ENCODE peak calls at places on chromosomes 5 and 9, in six cellular contexts. I, M, Y, G, V and W are unnamed samples.

GRCh38 chr5:175681045-175681974 is 23.4 kb downstream of the HRH2 start:
- DNase-seq in Y (no peak), M (no peak), I (no peak), V (no peak), G (no peak), W (no peak)

GRCh38 chr5:14476791-14477435 is 104.7 kb upstream of the OTULINL start:
- DNase-seq in G (no peak), Y (no peak), V (no peak), I (peak; percentile 35), M (no peak), W (peak; percentile 86)

GRCh38 chr9:129484325-129485000 is 136.4 kb downstream of the C9orf50 start:
- DNase-seq in I (no peak), M (no peak), Y (no peak), V (no peak), G (no peak), W (no peak)

GRCh38 chr5:102858808-102859207 is 103.7 kb downstream of the PAM start:
- DNase-seq in M (peak; percentile 70), Y (no peak), I (peak; percentile 40), G (no peak), V (no peak), W (peak; percentile 30)

GRCh38 chr5:35742006-35742405 is 114.7 kb upstream of the IL7R start:
- DNase-seq in Y (no peak), V (no peak), I (no peak), M (no peak), G (no peak), W (no peak)

GRCh38 chr9:97376902-97377301 is 35.0 kb upstream of the TDRD7 start:
- DNase-seq in G (no peak), I (no peak), Y (no peak), V (no peak), M (no peak), W (no peak)

GRCh38 chr9:107751522-107752235 is 262.1 kb upstream of the KLF4 start:
- DNase-seq in I (peak; percentile 78), G (peak; percentile 4), Y (no peak), M (no peak), V (peak; percentile 66), W (peak; percentile 85)

GRCh38 chr5:133527311-133527710 is 85.0 kb downstream of the FSTL4 start:
- DNase-seq in Y (no peak), G (no peak), I (no peak), M (no peak), V (no peak), W (no peak)

GRCh38 chr9:116857321-116857720 is 170.2 kb downstream of the TRIM32 start:
- DNase-seq in M (no peak), I (no peak), Y (no peak), V (no peak), G (no peak), W (no peak)

GRCh38 chr5:157744055-157745011 is 821 bp downstream of the LSM11 start:
- DNase-seq in I (peak; percentile 6), G (peak; percentile 42), M (no peak), V (no peak), Y (peak; percentile 13), W (no peak)

GRCh38 chr5:74116266-74116665 is 490.3 kb downstream of the ARHGEF28 start:
- DNase-seq in Y (no peak), V (no peak), G (no peak), M (no peak), I (no peak), W (no peak)

GRCh38 chr5:154262376-154262775 is 71.8 kb downstream of the GALNT10 start:
- DNase-seq in I (no peak), Y (no peak), M (no peak), V (no peak), G (no peak), W (no peak)

GRCh38 chr9:97579914-97580313 is 53.3 kb downstream of the TSTD2 start:
- DNase-seq in V (no peak), I (no peak), G (no peak), M (no peak), Y (no peak), W (no peak)

GRCh38 chr5:149268928-149269557 is 2.6 kb upstream of the AFAP1L1 start:
- DNase-seq in G (peak; percentile 82), I (peak; percentile 35), Y (no peak), V (peak; percentile 55), M (peak; percentile 51), W (peak; percentile 79)

GRCh38 chr5:123636006-123636405 is 124.0 kb downstream of the CSNK1G3 start:
- DNase-seq in V (no peak), I (no peak), G (no peak), Y (no peak), M (no peak), W (no peak)

GRCh38 chr5:116576043-116576713 is 1.6 kb upstream of the SEMA6A start:
- DNase-seq in G (peak; percentile 93), V (peak; percentile 72), I (peak; percentile 67), Y (peak; percentile 48), M (peak; percentile 4), W (peak; percentile 76)

GRCh38 chr5:115389799-115390382 is 93.4 kb upstream of the CCDC112 start:
- DNase-seq in V (no peak), Y (no peak), I (no peak), M (no peak), G (peak; percentile 78), W (no peak)

GRCh38 chr5:31237159-31237558 is 43.7 kb downstream of the CDH6 start:
- DNase-seq in V (no peak), M (no peak), Y (no peak), I (no peak), G (peak; percentile 46), W (peak; percentile 26)

GRCh38 chr5:141634720-141635119 is 1.9 kb downstream of the HDAC3 start:
- DNase-seq in V (no peak), I (no peak), M (no peak), Y (no peak), G (no peak), W (no peak)
- H3K4me3 ChIP-seq in V (no peak overlapping the region), I (no peak overlapping the region), M (no peak overlapping the region), Y (no peak overlapping the region), G (peak overlapping the region; percentile 99), W (no peak overlapping the region)

GRCh38 chr5:1132570-1132969 is 20.7 kb upstream of the SLC12A7 start:
- DNase-seq in Y (no peak), M (no peak), G (no peak), I (no peak), V (no peak), W (no peak)

GRCh38 chr5:1130218-1130946 is 18.5 kb upstream of the SLC12A7 start:
- DNase-seq in Y (no peak), V (no peak), G (no peak), M (no peak), I (no peak), W (no peak)

GRCh38 chr5:1133108-1133507 is 21.2 kb upstream of the SLC12A7 start:
- DNase-seq in G (no peak), M (no peak), Y (no peak), V (no peak), I (no peak), W (no peak)

GRCh38 chr5:1131191-1131621 is 19.3 kb upstream of the SLC12A7 start:
- DNase-seq in G (no peak), I (no peak), Y (no peak), V (no peak), M (no peak), W (no peak)

GRCh38 chr5:1131726-1132125 is 19.9 kb upstream of the SLC12A7 start:
- DNase-seq in M (no peak), I (no peak), V (no peak), G (no peak), Y (no peak), W (no peak)
- TF ChIP-seq CTCF in M (no peak), I (no peak), V (no peak), G (no peak), Y (no peak), W (no peak)

DNA sequence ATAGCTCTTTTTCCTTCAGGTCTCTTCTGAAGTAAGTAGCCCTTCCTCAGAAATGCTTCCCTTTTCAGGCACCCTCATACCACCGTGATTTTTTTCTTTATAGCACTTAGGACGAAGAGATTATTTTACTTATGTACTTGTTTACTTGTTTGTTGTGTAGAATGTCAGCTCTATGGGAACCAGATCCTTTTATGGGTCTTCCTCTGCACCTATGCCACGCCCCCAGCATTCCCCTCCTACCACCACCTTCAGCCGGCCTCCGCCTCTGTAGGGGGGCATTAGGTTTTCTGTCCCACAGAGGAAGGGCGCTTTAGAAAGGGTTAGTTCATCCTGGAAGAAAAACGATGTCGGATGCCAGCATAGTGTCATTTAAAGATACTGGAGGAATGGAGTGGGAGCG is 1.8 kb downstream of the CDKN2B-AS1 start:
- DNase-seq in I (no peak), M (no peak), G (peak; percentile 83), Y (no peak), V (no peak), W (no peak)
- H3K4me3 ChIP-seq in I (peak overlapping the region; percentile 81), M (peak overlapping the region; percentile 93), G (peak overlapping the region; percentile 77), Y (no peak overlapping the region), V (peak overlapping the region; percentile 81), W (no peak overlapping the region)

DNA sequence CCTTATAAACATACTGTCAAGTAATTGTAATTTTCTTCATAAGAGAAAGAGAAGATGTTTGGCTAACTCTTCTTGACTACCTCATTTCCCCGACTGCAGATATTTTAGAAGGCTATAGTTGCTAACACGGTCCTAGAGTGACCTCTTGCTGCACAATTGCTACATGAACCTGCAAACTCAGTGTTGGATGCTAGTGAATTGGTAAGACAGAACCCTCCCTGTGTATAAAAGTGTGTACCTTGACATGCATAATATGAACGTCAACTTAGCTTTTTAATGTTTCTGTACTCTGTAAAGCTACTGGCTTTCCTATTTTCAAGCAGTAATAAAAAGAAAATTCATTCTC is 46.7 kb upstream of the CER1 start:
- DNase-seq in V (peak; percentile 10), G (peak; percentile 72), Y (no peak), M (no peak), I (peak; percentile 37), W (peak; percentile 58)
- TF ChIP-seq CTCF in V (peak; percentile 21), G (peak; percentile 60), Y (peak; percentile 19), M (peak; percentile 25), I (peak; percentile 49), W (peak; percentile 43)

DNA sequence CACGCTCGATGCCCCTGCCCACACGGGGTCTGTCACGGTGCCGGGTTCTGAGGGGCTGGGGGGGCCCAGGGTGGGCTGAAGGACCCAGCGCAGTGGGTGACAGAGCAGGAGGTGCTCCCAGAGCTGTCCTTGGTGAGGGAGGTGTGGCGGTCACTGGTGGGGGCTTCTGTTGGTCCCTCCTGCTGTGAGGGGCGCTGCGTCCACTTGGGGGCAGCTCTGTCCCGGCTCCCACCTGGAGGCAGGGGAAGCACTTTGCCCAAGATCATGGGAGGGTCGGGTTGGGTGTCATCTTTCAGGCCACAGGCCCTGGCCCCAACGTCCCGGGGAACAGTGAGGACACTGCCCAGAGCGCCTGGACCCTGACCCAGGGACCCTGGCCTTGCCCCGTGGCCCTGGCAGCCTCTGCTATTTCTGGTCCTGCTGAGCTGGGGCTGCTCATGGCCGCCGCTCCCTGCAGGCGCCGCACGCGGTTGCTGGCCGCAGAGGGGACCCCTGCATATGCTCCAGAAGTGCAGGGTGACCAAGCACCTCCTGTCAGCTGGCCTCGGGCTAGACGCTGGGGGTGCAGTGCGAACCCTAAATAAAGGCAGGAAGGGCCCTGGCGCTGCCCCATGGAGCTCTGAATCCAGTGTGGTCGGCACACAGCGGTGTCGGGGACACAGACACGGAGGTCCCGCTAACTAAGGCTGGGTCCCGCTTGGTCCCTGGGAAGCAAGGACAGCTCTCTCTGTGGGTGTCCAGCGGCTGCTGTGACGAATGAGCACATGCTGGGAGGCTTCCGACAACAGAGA is 11.6 kb upstream of the RNU6ATAC start:
- DNase-seq in G (no peak), I (no peak), Y (no peak), V (no peak), M (no peak), W (no peak)
- H3K4me3 ChIP-seq in G (no peak overlapping the region), I (no peak overlapping the region), Y (no peak overlapping the region), V (no peak overlapping the region), M (no peak overlapping the region), W (no peak overlapping the region)

GRCh38 chr5:40962207-40962955 is 53.1 kb downstream of the C7 start:
- DNase-seq in V (no peak), G (no peak), I (peak; percentile 21), Y (no peak), M (no peak), W (no peak)
- TF ChIP-seq CTCF in V (peak; percentile 4), G (no peak), I (no peak), Y (no peak), M (no peak), W (no peak)

GRCh38 chr5:138654281-138654867 is 79.2 kb upstream of the HSPA9 start:
- DNase-seq in Y (no peak), M (peak; percentile 82), G (no peak), I (peak; percentile 70), V (no peak), W (peak; percentile 11)
- H3K4me3 ChIP-seq in Y (no peak overlapping the region), M (no peak overlapping the region), G (no peak overlapping the region), I (no peak overlapping the region), V (no peak overlapping the region), W (no peak overlapping the region)